ENCODE peak calls at places on chromosomes 12 and 14, in eight cellular contexts. M is body of pancreas; X is tibial nerve; Y is transverse colon; A is upper lobe of right lung; R is adrenal gland; L is NT2/D1; V is CD8-positive, alpha-beta memory T cell. D is an unnamed sample.

GRCh38 chr12:102765736-102766135 is 151.3 kb downstream of the PAH start:
- DNase-seq in M (no peak), Y (no peak), X (no peak), L (no peak), R (no peak), V (no peak), A (no peak), D (no peak)

GRCh38 chr14:105409379-105409778 is 10.2 kb upstream of the MTA1 start:
- DNase-seq in V (no peak), X (no peak), L (no peak), R (no peak), M (no peak), A (no peak), Y (no peak), D (no peak)

GRCh38 chr12:2297004-2297403 is 244.2 kb downstream of the CACNA1C start:
- DNase-seq in L (no peak), V (no peak), A (no peak), Y (no peak), M (no peak), X (no peak), R (no peak), D (no peak)

GRCh38 chr14:32361674-32362073 is 32.6 kb downstream of the AKAP6 start:
- DNase-seq in X (no peak), M (no peak), A (no peak), L (no peak), Y (no peak), V (no peak), R (no peak), D (no peak)

GRCh38 chr12:118312578-118312977 is 60.1 kb downstream of the TAOK3 start:
- DNase-seq in A (no peak), L (no peak), M (no peak), V (no peak), X (no peak), R (no peak), Y (no peak), D (no peak)

GRCh38 chr12:20421338-20421890 is 53.1 kb downstream of the PDE3A start:
- DNase-seq in Y (peak; percentile 74), R (no peak), V (no peak), L (no peak), M (no peak), A (no peak), X (no peak), D (no peak)

GRCh38 chr14:100289916-100290606 is 16.2 kb downstream of the SLC25A29 start:
- DNase-seq in Y (peak; percentile 7), L (no peak), X (no peak), R (peak; percentile 3), A (peak; percentile 43), M (no peak), V (no peak), D (no peak)

GRCh38 chr12:18084080-18084479 is 5.9 kb downstream of the RERGL start:
- DNase-seq in L (no peak), R (no peak), X (no peak), V (no peak), Y (no peak), A (no peak), M (no peak), D (no peak)

GRCh38 chr12:62429457-62429856 is 37.2 kb upstream of the MON2 start:
- DNase-seq in Y (no peak), L (no peak), V (no peak), X (no peak), A (no peak), R (no peak), M (no peak), D (no peak)

GRCh38 chr12:62435337-62436163 is 31.1 kb upstream of the MON2 start:
- DNase-seq in A (peak; percentile 69), R (peak; percentile 68), L (peak; percentile 77), M (peak; percentile 64), Y (peak; percentile 52), X (no peak), V (peak; percentile 14), D (no peak)

GRCh38 chr12:62438098-62438692 is 28.4 kb upstream of the MON2 start:
- DNase-seq in X (no peak), M (peak; percentile 58), R (peak; percentile 60), V (peak; percentile 23), Y (peak; percentile 60), L (peak; percentile 39), A (no peak), D (no peak)

GRCh38 chr12:62436164-62436503 is 30.5 kb upstream of the MON2 start:
- DNase-seq in V (no peak), A (no peak), Y (no peak), R (no peak), L (no peak), X (no peak), M (no peak), D (no peak)

DNA sequence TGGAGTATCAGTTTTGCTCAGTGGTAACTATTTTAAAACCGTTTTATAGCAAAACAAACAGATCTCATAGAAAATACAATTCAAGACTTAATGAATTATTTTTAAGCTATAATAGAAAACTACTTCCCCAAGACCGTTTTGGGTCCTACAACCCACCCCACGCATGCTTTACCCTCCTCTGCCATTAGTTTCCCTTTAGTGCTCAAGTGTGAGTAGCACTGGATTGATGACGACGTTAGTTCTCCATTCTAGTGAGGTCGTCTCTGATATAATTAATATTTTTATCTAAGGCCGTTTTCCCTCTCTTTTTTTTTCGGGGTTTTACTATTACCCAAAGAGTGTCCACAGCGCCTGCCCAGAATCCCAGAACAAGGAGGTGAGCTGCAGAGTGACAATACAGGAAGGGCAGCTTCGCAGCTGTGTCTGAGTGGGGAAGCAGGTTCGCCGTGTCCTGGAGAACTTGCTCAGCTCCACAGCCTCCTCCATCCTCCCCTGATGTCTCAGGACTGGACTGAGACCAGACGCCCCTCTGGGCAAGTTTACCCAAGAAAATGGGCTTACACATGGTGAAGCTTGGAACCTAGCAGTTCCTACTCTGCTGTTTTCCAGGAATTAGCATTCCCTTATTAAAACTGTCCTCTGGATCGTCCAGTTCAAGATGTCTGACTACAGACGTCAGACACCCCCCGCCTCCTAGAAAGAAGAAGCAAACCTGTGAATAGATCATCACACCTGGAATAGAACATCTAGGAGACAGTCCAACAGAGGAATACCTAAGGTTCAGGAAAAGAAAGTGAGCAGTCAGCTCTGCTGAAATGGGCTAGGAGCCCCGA is 31.9 kb upstream of the MON2 start:
- DNase-seq in A (no peak), V (no peak), L (no peak), R (peak; percentile 8), Y (peak; percentile 21), M (peak; percentile 16), X (no peak), D (no peak)
- H3K4me1 ChIP-seq in A (peaks cover 14% of the 10 kb centered on the region), V (peaks cover 15% of the 10 kb centered on the region), L (peaks cover 6% of the 10 kb centered on the region), R (peaks cover 5% of the 10 kb centered on the region), Y (no peaks in the 10 kb centered on the region), M (peaks cover 17% of the 10 kb centered on the region), X (peaks cover 8% of the 10 kb centered on the region), D (peaks cover 12% of the 10 kb centered on the region)

GRCh38 chr12:120194534-120195395 is at the start of gene GCN1:
- DNase-seq in L (peak; percentile 74), V (peak; percentile 84), X (peak; percentile 64), A (peak; percentile 94), M (peak; percentile 81), Y (peak; percentile 87), R (peak; percentile 85), D (no peak)

GRCh38 chr12:120194226-120194533 is 335 bp downstream of the GCN1 start:
- DNase-seq in Y (no peak), X (no peak), R (no peak), M (no peak), V (no peak), A (no peak), L (no peak), D (no peak)

GRCh38 chr12:120199025-120199424 is 1.9 kb downstream of the RPLP0 start:
- DNase-seq in X (no peak), M (no peak), Y (no peak), R (no peak), A (no peak), L (no peak), V (no peak), D (no peak)

GRCh38 chr12:120197542-120197887 is 3.0 kb upstream of the GCN1 start:
- DNase-seq in M (no peak), V (no peak), R (no peak), X (no peak), A (no peak), L (no peak), Y (no peak), D (no peak)

DNA sequence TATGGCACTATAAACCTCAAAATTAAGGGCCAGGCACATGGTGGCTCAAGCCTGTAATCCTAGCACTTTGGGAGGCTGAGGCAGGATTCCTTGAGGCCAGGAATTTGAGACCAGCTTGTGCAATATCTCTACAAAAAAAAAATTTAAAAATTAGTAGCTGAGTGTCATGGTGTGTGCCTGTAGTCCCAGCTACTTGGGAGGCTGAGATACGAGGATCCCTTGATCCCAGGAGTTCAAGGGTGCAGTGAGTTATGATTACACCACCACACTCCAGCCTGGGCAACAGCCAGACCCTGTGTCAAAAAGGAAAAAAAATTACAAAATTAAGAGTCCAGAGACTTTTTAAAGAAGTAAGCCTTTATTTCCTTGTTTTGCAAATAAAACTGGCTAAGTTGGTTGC is 1.8 kb upstream of the GCN1 start:
- DNase-seq in Y (no peak), X (no peak), R (no peak), L (no peak), V (no peak), A (no peak), M (no peak), D (no peak)
- H3K36me3 ChIP-seq in Y (peaks cover 32% of the 10 kb centered on the region), X (peaks cover 12% of the 10 kb centered on the region), R (peaks cover 39% of the 10 kb centered on the region), L (peaks cover 60% of the 10 kb centered on the region), V (peaks cover 41% of the 10 kb centered on the region), A (peaks cover 39% of the 10 kb centered on the region), M (peaks cover 16% of the 10 kb centered on the region), D (peaks cover 22% of the 10 kb centered on the region)

GRCh38 chr12:54369597-54370217 is 5.4 kb upstream of the GPR84 start:
- DNase-seq in L (no peak), A (no peak), R (no peak), X (no peak), V (no peak), Y (no peak), M (no peak), D (no peak)

GRCh38 chr12:54371328-54372112 is 7.2 kb upstream of the GPR84 start:
- DNase-seq in L (no peak), M (peak; percentile 40), V (no peak), A (no peak), R (no peak), Y (no peak), X (peak; percentile 35), D (no peak)

GRCh38 chr12:54372113-54372806 is 8.0 kb upstream of the GPR84 start:
- DNase-seq in A (no peak), V (no peak), M (no peak), R (no peak), L (no peak), X (no peak), Y (no peak), D (no peak)

GRCh38 chr12:54368709-54369596 is 4.7 kb upstream of the GPR84 start:
- DNase-seq in M (peak; percentile 93), V (peak; percentile 85), L (no peak), R (peak; percentile 92), Y (peak; percentile 93), A (peak; percentile 93), X (peak; percentile 87), D (peak; percentile 46)

GRCh38 chr12:54370218-54370730 is 6.0 kb upstream of the GPR84 start:
- DNase-seq in X (peak; percentile 42), L (peak; percentile 76), Y (peak; percentile 79), M (peak; percentile 81), A (peak; percentile 88), R (peak; percentile 78), V (no peak), D (no peak)
- H3K4me1 ChIP-seq in X (peaks cover 39% of the 10 kb centered on the region), L (peaks cover 26% of the 10 kb centered on the region), Y (no peaks in the 10 kb centered on the region), M (peaks cover 33% of the 10 kb centered on the region), A (peaks cover 35% of the 10 kb centered on the region), R (peaks cover 3% of the 10 kb centered on the region), V (peaks cover 11% of the 10 kb centered on the region), D (peaks cover 44% of the 10 kb centered on the region)

DNA sequence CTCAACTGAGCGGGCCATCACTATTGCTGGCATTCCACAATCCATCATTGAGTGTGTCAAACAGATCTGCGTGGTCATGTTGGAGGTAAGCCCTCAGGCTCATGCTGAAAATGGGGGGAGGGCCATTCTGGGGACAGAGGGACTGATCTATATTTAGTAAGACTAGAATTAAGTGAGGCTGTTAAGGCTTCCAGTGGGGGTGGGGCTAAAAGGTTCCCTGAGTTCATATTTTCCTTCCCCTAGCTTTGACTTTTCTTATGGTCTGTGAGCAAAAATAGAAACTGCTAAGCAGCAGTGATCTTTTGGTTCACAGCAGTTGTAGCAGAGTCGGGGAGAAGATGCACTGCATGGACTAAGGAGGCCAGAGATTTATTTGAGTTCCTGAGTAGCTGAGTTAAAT is 9.2 kb downstream of the PCBP2 start:
- DNase-seq in X (no peak), A (no peak), V (no peak), R (peak; percentile 38), M (no peak), L (no peak), Y (no peak), D (no peak)
- H3K36me3 ChIP-seq in X (peaks cover 83% of the 10 kb centered on the region), A (peaks cover 100% of the 10 kb centered on the region), V (peaks cover 82% of the 10 kb centered on the region), R (peaks cover 100% of the 10 kb centered on the region), M (peaks cover 85% of the 10 kb centered on the region), L (peaks cover 98% of the 10 kb centered on the region), Y (peaks cover 97% of the 10 kb centered on the region), D (peaks cover 81% of the 10 kb centered on the region)

D was measured in esophagus squamous epithelium.